ENCODE peak calls at places on chromosomes 3 and 15, in ten cellular contexts. Q is H54; T is NCI-H2081; O is NAMALWA; J is aorta; B is left colon; G is NCI-H1092 treated with DMSO at 0.1 percent for 48 hours; V is fibroblast of pulmonary artery; M is activated naive CD4-positive, alpha-beta T cell treated with Interleukin-2 at 50 U/mL for 16 hours; I is GM12892. F is an unnamed sample.

GRCh38 chr15:70200511-70200991 is 102.8 kb upstream of the TLE3 start:
- DNase-seq in Q (no peak), T (peak; percentile 84), O (no peak), J (no peak), B (no peak), G (no peak), V (no peak), M (no peak), I (no peak), F (no peak)

GRCh38 chr3:101179637-101180036 is 140.7 kb downstream of the IMPG2 start:
- DNase-seq in Q (no peak), T (no peak), O (no peak), J (no peak), B (no peak), G (no peak), V (peak; percentile 63), M (no peak), I (no peak), F (no peak)

GRCh38 chr3:99023590-99024192 is 122.2 kb upstream of the DCBLD2 start:
- DNase-seq in Q (no peak), T (no peak), O (peak; percentile 60), J (no peak), B (no peak), G (peak; percentile 28), V (peak; percentile 72), M (no peak), I (no peak), F (no peak)

GRCh38 chr3:58588030-58588614 is 10.9 kb upstream of the FAM107A start:
- DNase-seq in Q (peak; percentile 35), T (no peak), O (no peak), J (no peak), B (no peak), G (no peak), V (peak; percentile 61), M (no peak), I (no peak), F (no peak)

GRCh38 chr3:58184309-58184981 is 26.3 kb downstream of the DNASE1L3 start:
- DNase-seq in Q (no peak), T (no peak), O (no peak), J (no peak), B (no peak), G (no peak), V (no peak), M (no peak), I (no peak), F (no peak)

GRCh38 chr3:125062904-125063618 is 7.3 kb upstream of the HEG1 start:
- DNase-seq in Q (peak; percentile 88), T (no peak), O (no peak), J (no peak), B (no peak), G (no peak), V (peak; percentile 97), M (no peak), I (no peak), F (no peak)

GRCh38 chr3:128491900-128492352 is 1.1 kb downstream of the GATA2 start:
- DNase-seq in Q (no peak), T (peak; percentile 35), O (no peak), J (no peak), B (no peak), G (peak; percentile 5), V (no peak), M (no peak), I (no peak), F (no peak)

GRCh38 chr3:129621626-129622417 is 15.3 kb upstream of the PLXND1 start:
- DNase-seq in Q (no peak), T (no peak), O (no peak), J (no peak), B (peak; percentile 24), G (no peak), V (no peak), M (no peak), I (no peak), F (no peak)

GRCh38 chr3:184180165-184180564 is 5.5 kb downstream of the AP2M1 start:
- DNase-seq in Q (peak; percentile 84), T (no peak), O (no peak), J (no peak), B (no peak), G (no peak), V (peak; percentile 85), M (no peak), I (no peak), F (no peak)

GRCh38 chr3:150094150-150094932 is 123.6 kb upstream of the PFN2 start:
- DNase-seq in Q (no peak), T (no peak), O (no peak), J (no peak), B (no peak), G (peak; percentile 3), V (no peak), M (no peak), I (no peak), F (no peak)

GRCh38 chr3:63048927-63049326 is 173.7 kb upstream of the CADPS start:
- DNase-seq in Q (no peak), T (no peak), O (no peak), J (no peak), B (no peak), G (no peak), V (no peak), M (no peak), I (no peak), F (no peak)

GRCh38 chr3:22117091-22117490 is 366.1 kb upstream of the ZNF385D start:
- DNase-seq in Q (no peak), T (no peak), O (no peak), J (no peak), B (no peak), G (no peak), V (peak; percentile 9), M (no peak), I (no peak), F (no peak)

GRCh38 chr3:22115581-22115980 is 364.6 kb upstream of the ZNF385D start:
- DNase-seq in Q (no peak), T (no peak), O (no peak), J (no peak), B (no peak), G (no peak), V (no peak), M (no peak), I (no peak), F (no peak)

GRCh38 chr15:61655881-61656280 is 404.4 kb downstream of the VPS13C start:
- DNase-seq in Q (no peak), T (no peak), O (no peak), J (no peak), B (no peak), G (no peak), V (no peak), M (no peak), I (no peak), F (no peak)

GRCh38 chr3:53092942-53093341 is 37.3 kb downstream of the RFT1 start:
- DNase-seq in Q (no peak), T (no peak), O (no peak), J (peak; percentile 12), B (no peak), G (no peak), V (peak; percentile 59), M (no peak), I (no peak), F (no peak)

GRCh38 chr15:58065445-58066041 is at the start of gene ALDH1A2:
- DNase-seq in Q (no peak), T (no peak), O (no peak), J (peak; percentile 47), B (no peak), G (no peak), V (no peak), M (peak; percentile 3), I (no peak), F (peak; percentile 30)

GRCh38 chr3:42277676-42278075 is 11.7 kb upstream of the CCK start:
- DNase-seq in Q (no peak), T (no peak), O (no peak), J (no peak), B (no peak), G (no peak), V (no peak), M (no peak), I (no peak), F (no peak)

GRCh38 chr15:98823012-98823458 is 174.7 kb downstream of the IGF1R start:
- DNase-seq in Q (peak; percentile 47), T (no peak), O (peak; percentile 13), J (no peak), B (no peak), G (no peak), V (peak; percentile 64), M (no peak), I (no peak), F (no peak)

GRCh38 chr3:46495901-46496456 is 1.8 kb upstream of the RTP3 start:
- DNase-seq in Q (no peak), T (no peak), O (no peak), J (no peak), B (no peak), G (no peak), V (peak; percentile 30), M (no peak), I (no peak), F (no peak)

GRCh38 chr3:109081746-109082510 is 36.0 kb downstream of the MORC1 start:
- DNase-seq in Q (peak; percentile 9), T (peak; percentile 24), O (peak; percentile 70), J (no peak), B (peak; percentile 25), G (peak; percentile 9), V (peak; percentile 63), M (peak; percentile 10), I (no peak), F (peak; percentile 30)

GRCh38 chr15:58042006-58042405 is 23.5 kb downstream of the ALDH1A2 start:
- DNase-seq in Q (no peak), T (no peak), O (no peak), J (no peak), B (no peak), G (no peak), V (no peak), M (no peak), I (no peak), F (no peak)

GRCh38 chr3:126508539-126508938 is 9.0 kb downstream of the UROC1 start:
- DNase-seq in Q (peak; percentile 72), T (no peak), O (no peak), J (peak; percentile 32), B (no peak), G (no peak), V (no peak), M (no peak), I (no peak), F (no peak)

GRCh38 chr15:66751579-66751978 is 49.5 kb downstream of the SMAD6 start:
- DNase-seq in Q (no peak), T (no peak), O (peak; percentile 45), J (peak; percentile 45), B (no peak), G (no peak), V (no peak), M (no peak), I (no peak), F (no peak)

GRCh38 chr3:184235381-184236032 is 6.1 kb downstream of the VWA5B2 start:
- DNase-seq in Q (no peak), T (no peak), O (no peak), J (no peak), B (no peak), G (no peak), V (no peak), M (no peak), I (no peak), F (no peak)

GRCh38 chr15:33720952-33721351 is 247.3 kb upstream of the CHRM5 start:
- DNase-seq in Q (no peak), T (no peak), O (no peak), J (no peak), B (no peak), G (no peak), V (peak; percentile 80), M (no peak), I (no peak), F (no peak)

GRCh38 chr3:126257984-126258383 is 77.6 kb upstream of the ALDH1L1 start:
- DNase-seq in Q (no peak), T (no peak), O (no peak), J (no peak), B (no peak), G (no peak), V (no peak), M (no peak), I (no peak), F (no peak)

GRCh38 chr15:97998307-97999071 is 38.0 kb downstream of the ARRDC4 start:
- DNase-seq in Q (no peak), T (no peak), O (no peak), J (no peak), B (no peak), G (no peak), V (no peak), M (no peak), I (no peak), F (no peak)

GRCh38 chr15:81015595-81016252 is 15.0 kb downstream of the TLNRD1 start:
- DNase-seq in Q (no peak), T (no peak), O (no peak), J (no peak), B (no peak), G (no peak), V (no peak), M (no peak), I (no peak), F (no peak)

F was measured in activated CD4-positive, CD25-positive, alpha-beta regulatory T cell treated with anti-CD3 and anti-CD28 coated beads, Interleukin-2, amount 50 U/mL, for 72 hours.